ENCODE peak calls at places on chromosome 13, in five cellular contexts. E is stimulated activated CD4-positive, alpha-beta T cell treated with anti-CD3 and anti-CD28 coated beads, Interleukin-15, amount 100 ng/mL, for 1 hour; N is type B pancreatic cell; Q is nephron progenitor cell; M is Panc1. P is an unnamed sample.

GRCh38 chr13:57832187-57832586 is 200.6 kb downstream of the PCDH17 start:
- DNase-seq in E (no peak), N (no peak), Q (no peak), M (no peak), P (no peak)

GRCh38 chr13:37959284-37959683 is 89.7 kb upstream of the TRPC4 start:
- DNase-seq in E (no peak), N (no peak), Q (no peak), M (no peak), P (no peak)

GRCh38 chr13:25899952-25900351 is 151.9 kb downstream of the SHISA2 start:
- DNase-seq in E (no peak), N (no peak), Q (no peak), M (no peak), P (no peak)

GRCh38 chr13:98397221-98397620 is 179.7 kb downstream of the STK24 start:
- DNase-seq in E (no peak), N (no peak), Q (no peak), M (no peak), P (no peak)

GRCh38 chr13:22278336-22278929 is 607.6 kb downstream of the FGF9 start:
- DNase-seq in E (peak; percentile 11), N (no peak), Q (peak; percentile 59), M (peak; percentile 0), P (peak; percentile 70)

GRCh38 chr13:44298314-44298713 is 75.3 kb upstream of the SERP2 start:
- DNase-seq in E (no peak), N (no peak), Q (no peak), M (no peak), P (no peak)

GRCh38 chr13:23462815-23463559 is 29.5 kb upstream of the SACS start:
- DNase-seq in E (no peak), N (no peak), Q (no peak), M (no peak), P (no peak)

GRCh38 chr13:30143671-30144400 is 163.5 kb downstream of the KATNAL1 start:
- DNase-seq in E (no peak), N (no peak), Q (no peak), M (no peak), P (no peak)

GRCh38 chr13:111476197-111476596 is 155.8 kb downstream of the TEX29 start:
- DNase-seq in E (no peak), N (no peak), Q (no peak), M (no peak), P (no peak)

GRCh38 chr13:65597839-65598818 is 1632.0 kb downstream of the PCDH9 start:
- DNase-seq in E (no peak), N (no peak), Q (no peak), M (no peak), P (no peak)

GRCh38 chr13:101655435-101655834 is 203.0 kb downstream of the ITGBL1 start:
- DNase-seq in E (no peak), N (no peak), Q (no peak), M (no peak), P (no peak)

GRCh38 chr13:37037231-37037630 is 22.3 kb downstream of the SUPT20H start:
- DNase-seq in E (no peak), N (no peak), Q (no peak), M (no peak), P (no peak)

GRCh38 chr13:104954210-104954609 is 1581.3 kb downstream of the EFNB2 start:
- DNase-seq in E (no peak), N (no peak), Q (no peak), M (no peak), P (no peak)

GRCh38 chr13:60329221-60329983 is 67.6 kb upstream of the TDRD3 start:
- DNase-seq in E (no peak), N (no peak), Q (peak; percentile 45), M (peak; percentile 10), P (peak; percentile 81)

GRCh38 chr13:69579351-69579750 is 528.3 kb upstream of the ATXN8OS start:
- DNase-seq in E (no peak), N (no peak), Q (no peak), M (no peak), P (no peak)

GRCh38 chr13:66951426-66951825 is 278.7 kb downstream of the PCDH9 start:
- DNase-seq in E (no peak), N (no peak), Q (no peak), M (no peak), P (no peak)

GRCh38 chr13:96967248-96967745 is 27.0 kb downstream of the OXGR1 start:
- DNase-seq in E (no peak), N (no peak), Q (no peak), M (no peak), P (no peak)

GRCh38 chr13:43935878-43936277 is 56.2 kb downstream of the LACC1 start:
- DNase-seq in E (no peak), N (no peak), Q (no peak), M (no peak), P (no peak)

GRCh38 chr13:43537124-43537523 is 249.6 kb downstream of the ENOX1 start:
- DNase-seq in E (no peak), N (no peak), Q (no peak), M (no peak), P (no peak)

GRCh38 chr13:36395280-36395679 is 37.0 kb upstream of the CCNA1 start:
- DNase-seq in E (no peak), N (no peak), Q (no peak), M (no peak), P (no peak)

GRCh38 chr13:94233401-94233800 is 246.1 kb downstream of the DCT start:
- DNase-seq in E (no peak), N (no peak), Q (peak; percentile 3), M (peak; percentile 22), P (no peak)